ENCODE peak calls at places on chromosomes 13 and 19, in five cellular contexts. One of them, this sample, is unnamed.

GRCh38 chr13:102317593-102317992 is 84.3 kb downstream of the FGF14 start:
- DNase-seq in PC-3: no peak
- DNase-seq in GM23338: no peak
- DNase-seq in neural progenitor cell: no peak
- DNase-seq in GM23248: peak; percentile 33
- DNase-seq in this sample: no peak

GRCh38 chr19:39823693-39824092 is 10.3 kb downstream of the DYRK1B start:
- DNase-seq in PC-3: no peak
- DNase-seq in GM23338: peak; percentile 28
- DNase-seq in neural progenitor cell: peak; percentile 24
- DNase-seq in GM23248: peak; percentile 18
- DNase-seq in this sample: no peak

GRCh38 chr13:60016229-60016628 is 147.5 kb downstream of the DIAPH3 start:
- DNase-seq in PC-3: no peak
- DNase-seq in GM23338: no peak
- DNase-seq in neural progenitor cell: no peak
- DNase-seq in GM23248: no peak
- DNase-seq in this sample: no peak

GRCh38 chr13:95403349-95404140 is 102.3 kb upstream of the ABCC4 start:
- DNase-seq in PC-3: peak; percentile 13
- DNase-seq in GM23338: peak; percentile 87
- DNase-seq in neural progenitor cell: peak; percentile 84
- DNase-seq in GM23248: no peak
- DNase-seq in this sample: no peak

GRCh38 chr13:99425485-99426341 is 75.6 kb upstream of the TM9SF2 start:
- DNase-seq in PC-3: no peak
- DNase-seq in GM23338: no peak
- DNase-seq in neural progenitor cell: no peak
- DNase-seq in GM23248: no peak
- DNase-seq in this sample: peak; percentile 88

GRCh38 chr19:7507884-7508283 is 8.0 kb upstream of the ZNF358 start:
- DNase-seq in PC-3: peak; percentile 97
- DNase-seq in GM23338: peak; percentile 98
- DNase-seq in neural progenitor cell: peak; percentile 73
- DNase-seq in GM23248: peak; percentile 93
- DNase-seq in this sample: peak; percentile 31

GRCh38 chr19:11560404-11560988 is 1.5 kb upstream of the ELOF1 start:
- DNase-seq in PC-3: peak; percentile 85
- DNase-seq in GM23338: peak; percentile 95
- DNase-seq in neural progenitor cell: peak; percentile 91
- DNase-seq in GM23248: peak; percentile 74
- DNase-seq in this sample: peak; percentile 77

GRCh38 chr13:110398564-110399507 is 91.8 kb downstream of the COL4A2 start:
- DNase-seq in PC-3: no peak
- DNase-seq in GM23338: no peak
- DNase-seq in neural progenitor cell: no peak
- DNase-seq in GM23248: peak; percentile 72
- DNase-seq in this sample: no peak

GRCh38 chr13:23616228-23616627 is 46.0 kb downstream of the TNFRSF19 start:
- DNase-seq in PC-3: no peak
- DNase-seq in GM23338: no peak
- DNase-seq in neural progenitor cell: no peak
- DNase-seq in GM23248: no peak
- DNase-seq in this sample: no peak

GRCh38 chr19:41161903-41162302 is 31.1 kb upstream of the CYP2S1 start:
- DNase-seq in PC-3: peak; percentile 21
- DNase-seq in GM23338: peak; percentile 84
- DNase-seq in neural progenitor cell: no peak
- DNase-seq in GM23248: no peak
- DNase-seq in this sample: no peak

GRCh38 chr19:39398297-39398864 is 7.2 kb downstream of the MED29 start:
- DNase-seq in PC-3: peak; percentile 42
- DNase-seq in GM23338: no peak
- DNase-seq in neural progenitor cell: no peak
- DNase-seq in GM23248: peak; percentile 97
- DNase-seq in this sample: peak; percentile 30

GRCh38 chr13:112972867-112973576 is 4.0 kb downstream of the MCF2L start:
- DNase-seq in PC-3: no peak
- DNase-seq in GM23338: no peak
- DNase-seq in neural progenitor cell: no peak
- DNase-seq in GM23248: no peak
- DNase-seq in this sample: no peak

GRCh38 chr19:13099073-13099999 is 3.3 kb downstream of the LYL1 start:
- DNase-seq in PC-3: no peak
- DNase-seq in GM23338: peak; percentile 87
- DNase-seq in neural progenitor cell: peak; percentile 65
- DNase-seq in GM23248: no peak
- DNase-seq in this sample: peak; percentile 73

GRCh38 chr19:16462757-16463250 is 9.0 kb downstream of the EPS15L1 start:
- DNase-seq in PC-3: peak; percentile 86
- DNase-seq in GM23338: no peak
- DNase-seq in neural progenitor cell: no peak
- DNase-seq in GM23248: peak; percentile 68
- DNase-seq in this sample: no peak

GRCh38 chr13:54029226-54029625 is 1000.6 kb downstream of the OLFM4 start:
- DNase-seq in PC-3: peak; percentile 67
- DNase-seq in GM23338: peak; percentile 15
- DNase-seq in neural progenitor cell: no peak
- DNase-seq in GM23248: no peak
- DNase-seq in this sample: no peak

GRCh38 chr13:98890186-98890585 is 87.7 kb downstream of the DOCK9 start:
- DNase-seq in PC-3: peak; percentile 90
- DNase-seq in GM23338: no peak
- DNase-seq in neural progenitor cell: no peak
- DNase-seq in GM23248: peak; percentile 93
- DNase-seq in this sample: no peak

GRCh38 chr19:6215701-6216235 is 64.0 kb downstream of the MLLT1 start:
- DNase-seq in PC-3: no peak
- DNase-seq in GM23338: no peak
- DNase-seq in neural progenitor cell: no peak
- DNase-seq in GM23248: no peak
- DNase-seq in this sample: no peak

GRCh38 chr13:99272481-99272880 is 14.3 kb upstream of the GPR18 start:
- DNase-seq in PC-3: no peak
- DNase-seq in GM23338: no peak
- DNase-seq in neural progenitor cell: no peak
- DNase-seq in GM23248: no peak
- DNase-seq in this sample: no peak

GRCh38 chr19:6572217-6572616 is 18.7 kb downstream of the CD70 start:
- DNase-seq in PC-3: no peak
- DNase-seq in GM23338: peak; percentile 9
- DNase-seq in neural progenitor cell: no peak
- DNase-seq in GM23248: no peak
- DNase-seq in this sample: no peak

GRCh38 chr13:24085662-24086061 is 74.9 kb upstream of the SPATA13 start:
- DNase-seq in PC-3: peak; percentile 60
- DNase-seq in GM23338: no peak
- DNase-seq in neural progenitor cell: no peak
- DNase-seq in GM23248: no peak
- DNase-seq in this sample: no peak

GRCh38 chr19:34172661-34173144 is 399 bp downstream of the LSM14A start:
- DNase-seq in PC-3: no peak
- DNase-seq in GM23338: no peak
- DNase-seq in neural progenitor cell: peak; percentile 90
- DNase-seq in GM23248: peak; percentile 70
- DNase-seq in this sample: no peak

GRCh38 chr13:98508280-98509074 is 68.4 kb downstream of the STK24 start:
- DNase-seq in PC-3: no peak
- DNase-seq in GM23338: no peak
- DNase-seq in neural progenitor cell: no peak
- DNase-seq in GM23248: peak; percentile 91
- DNase-seq in this sample: no peak

GRCh38 chr13:23667750-23668149 is 97.5 kb downstream of the TNFRSF19 start:
- DNase-seq in PC-3: no peak
- DNase-seq in GM23338: peak; percentile 83
- DNase-seq in neural progenitor cell: peak; percentile 14
- DNase-seq in GM23248: no peak
- DNase-seq in this sample: no peak

GRCh38 chr13:21071894-21072293 is 10.5 kb upstream of the LATS2 start:
- DNase-seq in PC-3: peak; percentile 24
- DNase-seq in GM23338: no peak
- DNase-seq in neural progenitor cell: no peak
- DNase-seq in GM23248: no peak
- DNase-seq in this sample: no peak

GRCh38 chr13:104318121-104318520 is 1251.9 kb upstream of the SLC10A2 start:
- DNase-seq in PC-3: peak; percentile 38
- DNase-seq in GM23338: peak; percentile 15
- DNase-seq in neural progenitor cell: peak; percentile 18
- DNase-seq in GM23248: no peak
- DNase-seq in this sample: peak; percentile 11

GRCh38 chr13:27968316-27969072 is 621 bp downstream of the CDX2 start:
- DNase-seq in PC-3: no peak
- DNase-seq in GM23338: peak; percentile 72
- DNase-seq in neural progenitor cell: peak; percentile 77
- DNase-seq in GM23248: no peak
- DNase-seq in this sample: no peak

GRCh38 chr19:27746691-27747380 is 1466.1 kb downstream of the UQCRFS1 start:
- DNase-seq in PC-3: peak; percentile 12
- DNase-seq in GM23338: peak; percentile 77
- DNase-seq in neural progenitor cell: peak; percentile 66
- DNase-seq in GM23248: peak; percentile 15
- DNase-seq in this sample: peak; percentile 69

GRCh38 chr19:54905908-54906511 is at the start of gene NCR1:
- DNase-seq in PC-3: no peak
- DNase-seq in GM23338: peak; percentile 27
- DNase-seq in neural progenitor cell: no peak
- DNase-seq in GM23248: no peak
- DNase-seq in this sample: no peak

GRCh38 chr13:112997188-112998135 is 28.4 kb downstream of the MCF2L start:
- DNase-seq in PC-3: no peak
- DNase-seq in GM23338: no peak
- DNase-seq in neural progenitor cell: no peak
- DNase-seq in GM23248: no peak
- DNase-seq in this sample: no peak

GRCh38 chr13:35474551-35474950 is 1.9 kb downstream of the MAB21L1 start:
- DNase-seq in PC-3: no peak
- DNase-seq in GM23338: peak; percentile 28
- DNase-seq in neural progenitor cell: peak; percentile 55
- DNase-seq in GM23248: peak; percentile 51
- DNase-seq in this sample: no peak

GRCh38 chr13:35472308-35473008 is 4.0 kb downstream of the MAB21L1 start:
- DNase-seq in PC-3: no peak
- DNase-seq in GM23338: peak; percentile 30
- DNase-seq in neural progenitor cell: peak; percentile 28
- DNase-seq in GM23248: peak; percentile 46
- DNase-seq in this sample: peak; percentile 6

GRCh38 chr13:35478384-35479222 is 2.1 kb upstream of the MAB21L1 start:
- DNase-seq in PC-3: no peak
- DNase-seq in GM23338: peak; percentile 65
- DNase-seq in neural progenitor cell: peak; percentile 82
- DNase-seq in GM23248: no peak
- DNase-seq in this sample: no peak

GRCh38 chr13:35475960-35476943 is at the start of gene MAB21L1:
- DNase-seq in PC-3: no peak
- DNase-seq in GM23338: peak; percentile 49
- DNase-seq in neural progenitor cell: peak; percentile 81
- DNase-seq in GM23248: peak; percentile 89
- DNase-seq in this sample: no peak

DNA sequence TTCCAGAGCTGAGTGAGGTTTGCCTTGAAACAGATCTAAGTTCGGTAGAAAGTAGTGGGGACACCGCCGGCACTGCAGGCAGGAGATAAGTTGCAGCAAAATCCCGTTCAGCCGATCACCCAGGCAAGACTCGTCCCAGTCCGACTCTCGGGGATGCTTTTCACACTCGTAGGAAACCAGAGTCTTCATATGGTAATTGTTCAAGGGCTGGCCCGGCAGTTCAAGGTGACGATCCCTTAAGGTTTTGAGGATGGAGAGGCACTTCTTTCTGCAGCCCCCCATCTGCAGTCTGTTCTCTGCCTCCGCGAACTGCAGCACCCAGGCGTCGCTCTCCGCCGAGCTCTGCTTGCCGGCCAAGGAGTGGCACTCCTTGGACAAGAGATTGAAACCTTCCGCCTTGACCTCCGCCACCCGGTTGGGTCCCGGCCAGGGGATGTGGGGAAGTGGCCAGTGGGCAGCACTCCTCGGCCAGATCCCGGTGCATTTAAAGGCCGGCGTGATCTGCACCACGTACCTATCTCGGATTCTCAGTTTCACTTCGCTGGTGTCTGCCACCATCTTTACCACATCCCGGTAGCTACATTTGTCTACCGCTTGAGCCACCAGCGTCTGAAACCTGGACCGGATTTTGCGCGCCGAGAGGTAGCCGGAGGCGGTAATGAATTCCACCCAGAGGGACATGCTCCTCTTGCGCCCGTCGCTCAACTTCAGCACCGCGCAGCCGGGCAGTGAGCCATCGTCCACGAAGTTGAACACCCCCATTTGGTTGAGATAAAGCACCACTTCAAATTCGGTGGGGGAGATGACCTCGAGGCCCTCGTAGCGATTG is 1.1 kb downstream of the MAB21L1 start:
- DNase-seq in PC-3: no peak
- DNase-seq in GM23338: peak; percentile 75
- DNase-seq in neural progenitor cell: peak; percentile 66
- DNase-seq in GM23248: peak; percentile 81
- DNase-seq in this sample: peak; percentile 65
- H3F3A ChIP-seq in PC-3: no peaks in the 10 kb centered on the region
- H3F3A ChIP-seq in GM23338: no peaks in the 10 kb centered on the region
- H3F3A ChIP-seq in neural progenitor cell: peaks cover 84% of the 10 kb centered on the region
- H3F3A ChIP-seq in GM23248: peaks cover 26% of the 10 kb centered on the region
- H3F3A ChIP-seq in this sample: no peaks in the 10 kb centered on the region

GRCh38 chr19:35848919-35849505 is 3.3 kb downstream of the NPHS1 start:
- DNase-seq in PC-3: no peak
- DNase-seq in GM23338: no peak
- DNase-seq in neural progenitor cell: no peak
- DNase-seq in GM23248: no peak
- DNase-seq in this sample: no peak
- H3F3A ChIP-seq in PC-3: no peaks in the 10 kb centered on the region
- H3F3A ChIP-seq in GM23338: peaks cover 3% of the 10 kb centered on the region
- H3F3A ChIP-seq in neural progenitor cell: peaks cover 7% of the 10 kb centered on the region
- H3F3A ChIP-seq in GM23248: no peaks in the 10 kb centered on the region
- H3F3A ChIP-seq in this sample: no peaks in the 10 kb centered on the region

GRCh38 chr19:10110076-10110971 is 1.2 kb upstream of the P2RY11 start:
- DNase-seq in PC-3: no peak
- DNase-seq in GM23338: no peak
- DNase-seq in neural progenitor cell: no peak
- DNase-seq in GM23248: no peak
- DNase-seq in this sample: no peak
- H3F3A ChIP-seq in PC-3: peaks cover 20% of the 10 kb centered on the region
- H3F3A ChIP-seq in GM23338: peaks cover 61% of the 10 kb centered on the region
- H3F3A ChIP-seq in neural progenitor cell: peaks cover 39% of the 10 kb centered on the region
- H3F3A ChIP-seq in GM23248: peaks cover 33% of the 10 kb centered on the region
- H3F3A ChIP-seq in this sample: peaks cover 37% of the 10 kb centered on the region

GRCh38 chr13:40579535-40579934 is 86.9 kb downstream of the FOXO1 start:
- DNase-seq in PC-3: no peak
- DNase-seq in GM23338: no peak
- DNase-seq in neural progenitor cell: no peak
- DNase-seq in GM23248: no peak
- DNase-seq in this sample: no peak
- H3F3A ChIP-seq in PC-3: no peaks in the 10 kb centered on the region
- H3F3A ChIP-seq in GM23338: no peaks in the 10 kb centered on the region
- H3F3A ChIP-seq in neural progenitor cell: no peaks in the 10 kb centered on the region
- H3F3A ChIP-seq in GM23248: no peaks in the 10 kb centered on the region
- H3F3A ChIP-seq in this sample: no peaks in the 10 kb centered on the region

This sample was measured in MM.1S.